ENCODE peak calls at places on chromosomes 2 and 18, in nine cellular contexts. Y is NCI-H2171 treated with DMSO at 0.1 percent for 48 hours; R is psoas muscle; N is endothelial cell; V is astrocyte of the cerebellum; Q is RWPE1; O is NCI-H1105 treated with DMSO at 0.1 percent for 48 hours; M is occipital lobe; A is activated T-helper 1 cell treated with anti-CD3 and anti-CD28 coated beads, Interleukin-12 subunit alpha, Interleukin-12 subunit beta, Interleukin-2, Interleukin-4 antibody, amounts not matched to agents 30 ng/mL and 10 ng/mL and 1 ng/mL, durations not matched to agents 14 hours and 24 hours and 36 hours. J is an unnamed sample.

GRCh38 chr2:241745276-241745675 is 10.8 kb downstream of the D2HGDH start:
- DNase-seq in Q (no peak), R (no peak), N (no peak), O (no peak), Y (no peak), M (no peak), V (no peak), A (no peak), J (no peak)

GRCh38 chr18:60471652-60472051 is 99.1 kb upstream of the MC4R start:
- DNase-seq in Q (no peak), N (no peak), A (no peak), O (no peak), R (no peak), Y (no peak), V (peak), M (no peak), J (no peak)

GRCh38 chr2:28348921-28349320 is 43.7 kb upstream of the FOSL2 start:
- DNase-seq in V (no peak), Y (no peak), N (no peak), O (no peak), A (no peak), R (peak), M (no peak), Q (no peak), J (no peak)

GRCh38 chr2:16900405-16901025 is 234.9 kb upstream of the CYRIA start:
- DNase-seq in R (no peak), N (peak), O (no peak), Y (peak), A (no peak), V (no peak), M (no peak), Q (no peak), J (peak)

GRCh38 chr2:40482091-40482490 is 30.2 kb upstream of the SLC8A1 start:
- DNase-seq in A (no peak), Y (no peak), V (no peak), N (no peak), R (no peak), O (no peak), M (no peak), Q (no peak), J (no peak)

GRCh38 chr2:1045109-1045508 is 94.5 kb downstream of the SNTG2 start:
- DNase-seq in N (no peak), M (no peak), O (no peak), Q (no peak), R (no peak), Y (no peak), V (no peak), A (no peak), J (no peak)

GRCh38 chr2:126495189-126495588 is 160.8 kb upstream of the GYPC start:
- DNase-seq in Q (no peak), Y (no peak), V (no peak), O (no peak), A (no peak), N (no peak), R (no peak), M (no peak), J (no peak)

GRCh38 chr18:56009451-56009850 is 421.5 kb upstream of the TCF4 start:
- DNase-seq in M (no peak), N (no peak), V (no peak), A (no peak), O (no peak), Q (no peak), R (no peak), Y (no peak), J (no peak)

GRCh38 chr18:31533236-31533635 is 35.3 kb downstream of the DSG2 start:
- DNase-seq in O (no peak), Y (no peak), A (no peak), Q (no peak), R (no peak), M (no peak), N (no peak), V (no peak), J (no peak)

GRCh38 chr2:42924436-42924897 is 132.1 kb upstream of the HAAO start:
- DNase-seq in Q (no peak), N (no peak), O (no peak), Y (no peak), M (peak), R (peak), V (no peak), A (no peak), J (no peak)

GRCh38 chr2:26675651-26676255 is 16.8 kb upstream of the KCNK3 start:
- DNase-seq in A (no peak), V (no peak), Q (no peak), N (no peak), Y (no peak), R (no peak), O (no peak), M (no peak), J (no peak)

GRCh38 chr2:236318401-236318800 is 54.2 kb upstream of the ASB18 start:
- DNase-seq in O (no peak), Q (no peak), R (no peak), Y (no peak), A (no peak), N (no peak), M (no peak), V (no peak), J (no peak)

GRCh38 chr18:23573948-23574431 is 12.3 kb downstream of the NPC1 start:
- DNase-seq in Q (peak), A (peak), M (no peak), V (peak), O (no peak), R (no peak), Y (no peak), N (no peak), J (no peak)

GRCh38 chr2:238727585-238728321 is 120.1 kb upstream of the TWIST2 start:
- DNase-seq in Y (no peak), R (peak), N (no peak), V (no peak), M (no peak), Q (peak), A (no peak), O (no peak), J (no peak)

GRCh38 chr2:39737661-39738060 is 41.4 kb downstream of the THUMPD2 start:
- DNase-seq in A (no peak), R (no peak), Y (no peak), M (peak), Q (no peak), O (no peak), V (peak), N (no peak), J (no peak)

GRCh38 chr18:45505497-45506206 is 109.6 kb upstream of the SLC14A2 start:
- DNase-seq in Q (no peak), O (no peak), A (no peak), N (no peak), V (no peak), R (no peak), Y (peak), M (no peak), J (no peak)

GRCh38 chr18:74528478-74528877 is 5.8 kb upstream of the CNDP1 start:
- DNase-seq in V (no peak), R (no peak), A (no peak), O (no peak), N (no peak), Y (no peak), Q (no peak), M (no peak), J (no peak)

GRCh38 chr2:1755436-1756191 is 11.3 kb upstream of the PXDN start:
- DNase-seq in Q (no peak), N (no peak), Y (no peak), O (no peak), V (no peak), M (no peak), A (no peak), R (no peak), J (no peak)

GRCh38 chr18:73340135-73340934 is 472.5 kb upstream of the NETO1 start:
- DNase-seq in M (no peak), Y (no peak), Q (peak), V (no peak), O (no peak), N (no peak), A (no peak), R (no peak), J (no peak)

GRCh38 chr18:49189772-49190171 is 239.0 kb upstream of the SMAD7 start:
- DNase-seq in M (no peak), A (no peak), Q (no peak), Y (no peak), N (no peak), V (no peak), R (no peak), O (no peak), J (no peak)

GRCh38 chr2:31231571-31232287 is 2.2 kb upstream of the EHD3 start:
- DNase-seq in Q (no peak), R (no peak), A (no peak), Y (no peak), N (no peak), V (no peak), O (no peak), M (no peak), J (no peak)

GRCh38 chr2:112184121-112184520 is 45.9 kb downstream of the FBLN7 start:
- DNase-seq in A (no peak), R (no peak), M (no peak), O (no peak), V (no peak), Y (no peak), Q (no peak), N (no peak), J (no peak)

GRCh38 chr2:50535971-50536759 is 495.8 kb downstream of the NRXN1 start:
- DNase-seq in R (no peak), V (peak), Q (peak), Y (peak), M (no peak), N (peak), O (peak), A (no peak), J (no peak)

GRCh38 chr18:44075038-44075437 is 605.6 kb upstream of the SETBP1 start:
- DNase-seq in R (no peak), O (no peak), A (no peak), V (no peak), Y (no peak), N (no peak), M (no peak), Q (no peak), J (no peak)

GRCh38 chr2:128930101-128930500 is 611.4 kb upstream of the HS6ST1 start:
- DNase-seq in O (no peak), Y (no peak), N (no peak), V (no peak), M (no peak), A (no peak), R (no peak), Q (no peak), J (no peak)

GRCh38 chr2:30155889-30156658 is 9.3 kb downstream of the YPEL5 start:
- DNase-seq in Y (no peak), N (no peak), R (no peak), M (no peak), Q (no peak), A (no peak), O (no peak), V (no peak), J (no peak)

GRCh38 chr2:114545052-114545451 is 102.6 kb downstream of the DPP10 start:
- DNase-seq in M (no peak), N (no peak), A (no peak), R (no peak), Q (no peak), O (no peak), Y (no peak), V (no peak), J (no peak)

GRCh38 chr2:46874236-46874929 is 41.2 kb downstream of the MCFD2 start:
- DNase-seq in Y (no peak), R (no peak), N (no peak), O (no peak), M (no peak), A (no peak), Q (no peak), V (no peak), J (no peak)

GRCh38 chr2:153595939-153596338 is 117.4 kb upstream of the RPRM start:
- DNase-seq in V (peak), Y (peak), R (no peak), O (peak), A (no peak), N (no peak), Q (no peak), M (no peak), J (no peak)

GRCh38 chr2:10560626-10561025 is 112.5 kb upstream of the ODC1 start:
- DNase-seq in Q (no peak), Y (no peak), M (no peak), N (no peak), A (no peak), R (no peak), O (no peak), V (no peak), J (no peak)

GRCh38 chr18:5073026-5073944 is 123.8 kb downstream of the AKAIN1 start:
- DNase-seq in V (no peak), O (peak), M (no peak), Q (peak), R (no peak), A (no peak), N (peak), Y (peak), J (peak)

GRCh38 chr2:236579746-236580315 is 10.2 kb downstream of the ACKR3 start:
- DNase-seq in R (no peak), Y (no peak), O (no peak), V (no peak), A (no peak), Q (no peak), N (no peak), M (no peak), J (peak)

GRCh38 chr2:234436482-234436837 is 60.4 kb downstream of the ARL4C start:
- DNase-seq in A (no peak), R (no peak), V (no peak), Y (no peak), O (no peak), Q (no peak), M (no peak), N (no peak), J (no peak)

GRCh38 chr2:143121957-143122356 is 7.3 kb upstream of the ARHGAP15 start:
- DNase-seq in N (no peak), R (no peak), Y (no peak), V (no peak), A (no peak), M (no peak), O (no peak), Q (no peak), J (no peak)

J was measured in Karpas-422.